ENCODE peak calls at places on chromosomes 1 and 21, in four cellular contexts. One of them, this sample, is unnamed.

GRCh38 chr1:239868117-239868516 is 223.6 kb upstream of the FMN2 start:
- DNase-seq in NCI-H526 treated with DMSO at 0.1 percent for 48 hours: no peak
- DNase-seq in endothelial cell: no peak
- DNase-seq in stimulated activated naive CD4-positive, alpha-beta T cell: no peak
- DNase-seq in this sample: no peak

GRCh38 chr21:45508607-45509565 is 33.4 kb downstream of the SLC19A1 start:
- DNase-seq in NCI-H526 treated with DMSO at 0.1 percent for 48 hours: no peak
- DNase-seq in endothelial cell: no peak
- DNase-seq in stimulated activated naive CD4-positive, alpha-beta T cell: no peak
- DNase-seq in this sample: no peak

GRCh38 chr1:40849801-40850592 is 12.2 kb downstream of the CITED4 start:
- DNase-seq in NCI-H526 treated with DMSO at 0.1 percent for 48 hours: peak; percentile 56
- DNase-seq in endothelial cell: peak; percentile 78
- DNase-seq in stimulated activated naive CD4-positive, alpha-beta T cell: peak; percentile 66
- DNase-seq in this sample: peak; percentile 41

GRCh38 chr1:89843279-89844121 is 22.7 kb downstream of the LRRC8D start:
- DNase-seq in NCI-H526 treated with DMSO at 0.1 percent for 48 hours: peak; percentile 74
- DNase-seq in endothelial cell: peak; percentile 80
- DNase-seq in stimulated activated naive CD4-positive, alpha-beta T cell: peak; percentile 71
- DNase-seq in this sample: no peak

GRCh38 chr1:218284377-218284916 is 646 bp upstream of the RRP15 start:
- DNase-seq in NCI-H526 treated with DMSO at 0.1 percent for 48 hours: no peak
- DNase-seq in endothelial cell: peak; percentile 7
- DNase-seq in stimulated activated naive CD4-positive, alpha-beta T cell: no peak
- DNase-seq in this sample: no peak

GRCh38 chr1:170735366-170736263 is 71.7 kb downstream of the PRRX1 start:
- DNase-seq in NCI-H526 treated with DMSO at 0.1 percent for 48 hours: no peak
- DNase-seq in endothelial cell: no peak
- DNase-seq in stimulated activated naive CD4-positive, alpha-beta T cell: no peak
- DNase-seq in this sample: no peak

GRCh38 chr1:33047839-33048305 is 11.2 kb upstream of the AK2 start:
- DNase-seq in NCI-H526 treated with DMSO at 0.1 percent for 48 hours: no peak
- DNase-seq in endothelial cell: no peak
- DNase-seq in stimulated activated naive CD4-positive, alpha-beta T cell: no peak
- DNase-seq in this sample: no peak

GRCh38 chr21:34181418-34181817 is 108.0 kb downstream of the MRPS6 start:
- DNase-seq in NCI-H526 treated with DMSO at 0.1 percent for 48 hours: no peak
- DNase-seq in endothelial cell: no peak
- DNase-seq in stimulated activated naive CD4-positive, alpha-beta T cell: no peak
- DNase-seq in this sample: no peak

GRCh38 chr1:216600730-216601426 is 122.4 kb downstream of the ESRRG start:
- DNase-seq in NCI-H526 treated with DMSO at 0.1 percent for 48 hours: peak; percentile 50
- DNase-seq in endothelial cell: peak; percentile 72
- DNase-seq in stimulated activated naive CD4-positive, alpha-beta T cell: no peak
- DNase-seq in this sample: no peak

GRCh38 chr1:73998348-73998959 is 199.5 kb downstream of the LRRIQ3 start:
- DNase-seq in NCI-H526 treated with DMSO at 0.1 percent for 48 hours: peak; percentile 66
- DNase-seq in endothelial cell: no peak
- DNase-seq in stimulated activated naive CD4-positive, alpha-beta T cell: no peak
- DNase-seq in this sample: peak; percentile 13

GRCh38 chr21:42580076-42580792 is 66.6 kb downstream of the SLC37A1 start:
- DNase-seq in NCI-H526 treated with DMSO at 0.1 percent for 48 hours: no peak
- DNase-seq in endothelial cell: no peak
- DNase-seq in stimulated activated naive CD4-positive, alpha-beta T cell: no peak
- DNase-seq in this sample: no peak

GRCh38 chr1:204972461-204972860 is 70.6 kb upstream of the CNTN2 start:
- DNase-seq in NCI-H526 treated with DMSO at 0.1 percent for 48 hours: no peak
- DNase-seq in endothelial cell: no peak
- DNase-seq in stimulated activated naive CD4-positive, alpha-beta T cell: no peak
- DNase-seq in this sample: no peak

GRCh38 chr1:54380285-54380882 is 25.8 kb downstream of the SSBP3 start:
- DNase-seq in NCI-H526 treated with DMSO at 0.1 percent for 48 hours: no peak
- DNase-seq in endothelial cell: no peak
- DNase-seq in stimulated activated naive CD4-positive, alpha-beta T cell: no peak
- DNase-seq in this sample: no peak

GRCh38 chr1:33346921-33347649 is 26.2 kb upstream of the A3GALT2 start:
- DNase-seq in NCI-H526 treated with DMSO at 0.1 percent for 48 hours: no peak
- DNase-seq in endothelial cell: peak; percentile 57
- DNase-seq in stimulated activated naive CD4-positive, alpha-beta T cell: no peak
- DNase-seq in this sample: no peak

GRCh38 chr1:77888429-77889239 is at the start of gene NEXN:
- DNase-seq in NCI-H526 treated with DMSO at 0.1 percent for 48 hours: peak; percentile 50
- DNase-seq in endothelial cell: peak; percentile 75
- DNase-seq in stimulated activated naive CD4-positive, alpha-beta T cell: peak; percentile 5
- DNase-seq in this sample: peak; percentile 33

GRCh38 chr1:209733409-209734192 is 22.3 kb upstream of the TRAF3IP3 start:
- DNase-seq in NCI-H526 treated with DMSO at 0.1 percent for 48 hours: no peak
- DNase-seq in endothelial cell: no peak
- DNase-seq in stimulated activated naive CD4-positive, alpha-beta T cell: no peak
- DNase-seq in this sample: no peak

GRCh38 chr1:176904057-176904815 is 260.3 kb downstream of the ASTN1 start:
- DNase-seq in NCI-H526 treated with DMSO at 0.1 percent for 48 hours: no peak
- DNase-seq in endothelial cell: no peak
- DNase-seq in stimulated activated naive CD4-positive, alpha-beta T cell: no peak
- DNase-seq in this sample: no peak

This sample was measured in iPS DF 6.9.